ENCODE peak calls at places on chromosomes 4 and X, in seven cellular contexts. F is hepatocyte; J is M059J; W is stimulated activated CD4-positive, alpha-beta T cell treated with anti-CD3 and anti-CD28 coated beads, Interleukin-4, amount 100 ng/mL, for 48 hours; L is neural crest cell; N is stimulated activated naive CD4-positive, alpha-beta T cell; X is lung. Y is an unnamed sample.

GRCh38 chr4:102299708-102300107 is 45.6 kb downstream of the SLC39A8 start:
- DNase-seq in N (no peak), J (peak; percentile 38), X (peak; percentile 49), W (no peak), F (peak; percentile 73), L (peak; percentile 1), Y (peak; percentile 38)

GRCh38 chr4:123096038-123096437 is 173.6 kb upstream of the NUDT6 start:
- DNase-seq in F (no peak), X (no peak), N (no peak), L (no peak), J (peak; percentile 3), W (no peak), Y (no peak)

GRCh38 chr4:54585321-54586000 is 72.3 kb upstream of the KIT start:
- DNase-seq in W (no peak), L (no peak), X (no peak), N (no peak), F (peak; percentile 36), J (peak; percentile 81), Y (no peak)

GRCh38 chr4:170111100-170111499 is 21.3 kb upstream of the AADAT start:
- DNase-seq in F (no peak), J (no peak), X (no peak), L (no peak), N (no peak), W (no peak), Y (no peak)

GRCh38 chr4:78672441-78672815 is 103.7 kb upstream of the BMP2K start:
- DNase-seq in N (no peak), X (no peak), W (no peak), F (no peak), J (no peak), L (no peak), Y (no peak)

GRCh38 chr4:107740381-107740780 is 20.3 kb upstream of the PAPSS1 start:
- DNase-seq in J (peak; percentile 15), X (no peak), N (no peak), L (no peak), W (no peak), F (no peak), Y (no peak)

GRCh38 chr4:62522273-62522672 is 1322.1 kb downstream of the ADGRL3 start:
- DNase-seq in N (no peak), X (no peak), F (no peak), J (no peak), W (no peak), L (no peak), Y (no peak)

GRCh38 chrX:65690057-65690855 is 22.8 kb downstream of the MSN start:
- DNase-seq in L (no peak), F (no peak), N (no peak), W (no peak), J (peak; percentile 95), X (no peak), Y (no peak)

GRCh38 chr4:170109586-170110289 is 20.0 kb upstream of the AADAT start:
- DNase-seq in F (no peak), W (no peak), X (no peak), L (no peak), N (no peak), J (no peak), Y (no peak)

GRCh38 chr4:136900706-136901105 is 631.6 kb downstream of the PCDH18 start:
- DNase-seq in X (no peak), W (no peak), J (peak; percentile 1), L (no peak), F (no peak), N (no peak), Y (no peak)

GRCh38 chr4:47839259-47839658 is 1.4 kb upstream of the CORIN start:
- DNase-seq in L (no peak), F (peak; percentile 31), N (no peak), X (no peak), W (peak; percentile 46), J (no peak), Y (no peak)

GRCh38 chr4:140117946-140118345 is 36.0 kb downstream of the MAML3 start:
- DNase-seq in F (no peak), W (no peak), J (no peak), L (no peak), N (no peak), X (no peak), Y (no peak)

GRCh38 chr4:174303687-174304086 is 20.0 kb downstream of the CEP44 start:
- DNase-seq in W (no peak), J (no peak), L (no peak), N (no peak), F (no peak), X (no peak), Y (no peak)